ENCODE peak calls at places on chromosomes 5 and 9, in nine cellular contexts. O, A, G, E, C, R, M, N and V are unnamed samples.

GRCh38 chr9:76718166-76718565 is 46.1 kb upstream of the PCA3 start:
- DNase-seq in O (no peak), A (no peak), G (no peak), E (no peak), C (no peak), R (no peak), M (no peak), N (no peak), V (no peak)

GRCh38 chr5:153632748-153633290 is 142.3 kb downstream of the GRIA1 start:
- DNase-seq in O (no peak), A (no peak), G (no peak), E (no peak), C (no peak), R (no peak), M (no peak), N (no peak), V (no peak)

GRCh38 chr5:145811834-145812625 is 23.1 kb downstream of the PRELID2 start:
- DNase-seq in O (no peak), A (peak; percentile 12), G (no peak), E (no peak), C (peak; percentile 9), R (no peak), M (no peak), N (no peak), V (peak; percentile 9)

GRCh38 chr5:172725273-172725672 is 45.7 kb downstream of the DUSP1 start:
- DNase-seq in O (no peak), A (no peak), G (no peak), E (no peak), C (no peak), R (no peak), M (no peak), N (no peak), V (no peak)

GRCh38 chr9:111068816-111069215 is 30.5 kb upstream of the LPAR1 start:
- DNase-seq in O (no peak), A (no peak), G (no peak), E (no peak), C (no peak), R (no peak), M (no peak), N (no peak), V (no peak)

GRCh38 chr5:151424892-151425523 is 22.4 kb upstream of the SLC36A1 start:
- DNase-seq in O (no peak), A (no peak), G (no peak), E (no peak), C (no peak), R (no peak), M (no peak), N (no peak), V (no peak)

GRCh38 chr5:142032747-142033631 is 20.2 kb upstream of the GNPDA1 start:
- DNase-seq in O (no peak), A (no peak), G (no peak), E (no peak), C (no peak), R (no peak), M (no peak), N (no peak), V (no peak)

GRCh38 chr5:176534640-176535039 is 2.6 kb downstream of the RNF44 start:
- DNase-seq in O (no peak), A (no peak), G (no peak), E (no peak), C (peak; percentile 51), R (no peak), M (no peak), N (no peak), V (no peak)

GRCh38 chr5:163566678-163567077 is 61.3 kb downstream of the MAT2B start:
- DNase-seq in O (no peak), A (no peak), G (no peak), E (no peak), C (no peak), R (no peak), M (no peak), N (no peak), V (no peak)

GRCh38 chr5:126443374-126443851 is 20.2 kb downstream of the GRAMD2B start:
- DNase-seq in O (no peak), A (no peak), G (no peak), E (no peak), C (peak; percentile 86), R (no peak), M (no peak), N (no peak), V (no peak)

GRCh38 chr5:116575635-116576042 is 1.0 kb upstream of the SEMA6A start:
- DNase-seq in O (no peak), A (peak; percentile 28), G (no peak), E (no peak), C (peak; percentile 46), R (no peak), M (no peak), N (no peak), V (no peak)

GRCh38 chr5:140556438-140556837 is 835 bp downstream of the SRA1 start:
- DNase-seq in O (no peak), A (no peak), G (no peak), E (no peak), C (no peak), R (no peak), M (no peak), N (no peak), V (no peak)

GRCh38 chr9:4334439-4334838 is 34.6 kb upstream of the GLIS3 start:
- DNase-seq in O (no peak), A (peak; percentile 29), G (peak; percentile 53), E (no peak), C (no peak), R (no peak), M (peak; percentile 42), N (no peak), V (no peak)

GRCh38 chr5:177086918-177087706 is 397 bp downstream of the FGFR4 start:
- DNase-seq in O (peak; percentile 70), A (no peak), G (peak; percentile 27), E (peak; percentile 34), C (peak; percentile 43), R (peak; percentile 58), M (peak; percentile 85), N (no peak), V (peak; percentile 61)

GRCh38 chr5:145801195-145801594 is 33.9 kb downstream of the PRELID2 start:
- DNase-seq in O (no peak), A (no peak), G (no peak), E (no peak), C (no peak), R (no peak), M (no peak), N (no peak), V (no peak)

GRCh38 chr5:77630246-77631165 is 8.0 kb downstream of the OTP start:
- DNase-seq in O (no peak), A (no peak), G (peak; percentile 46), E (no peak), C (peak; percentile 96), R (no peak), M (peak; percentile 66), N (no peak), V (peak; percentile 50)